ENCODE peak calls at places on chromosomes 3 and 15, in eight cellular contexts. M, C, R, A, X, N, P and L are unnamed samples.

GRCh38 chr15:74906193-74906449 is 530 bp downstream of the FAM219B start:
- DNase-seq in C (peak; percentile 15), N (no peak), P (no peak), R (peak; percentile 65), M (peak; percentile 56), X (no peak), A (no peak), L (peak; percentile 40)

GRCh38 chr3:57967590-57967989 is 40.6 kb upstream of the FLNB start:
- DNase-seq in C (no peak), P (no peak), N (no peak), X (peak; percentile 7), R (no peak), M (no peak), A (no peak), L (no peak)

GRCh38 chr3:196639517-196640500 is at the start of gene NRROS:
- DNase-seq in P (peak; percentile 84), A (peak; percentile 37), M (peak; percentile 23), C (peak; percentile 61), N (no peak), X (peak; percentile 88), R (peak; percentile 79), L (peak; percentile 75)

GRCh38 chr15:71329509-71330260 is 214.4 kb downstream of the THSD4 start:
- DNase-seq in A (peak; percentile 11), N (no peak), M (no peak), X (no peak), P (peak; percentile 52), C (no peak), R (no peak), L (no peak)

GRCh38 chr3:58685641-58686040 is 19.1 kb upstream of the FAM3D start:
- DNase-seq in X (no peak), M (no peak), N (no peak), P (no peak), A (no peak), C (no peak), R (no peak), L (no peak)

GRCh38 chr3:19139863-19140262 is 8.4 kb upstream of the KCNH8 start:
- DNase-seq in M (no peak), R (no peak), P (no peak), C (no peak), X (no peak), N (no peak), A (no peak), L (no peak)

GRCh38 chr3:35789039-35789438 is 149.7 kb downstream of the ARPP21 start:
- DNase-seq in A (no peak), C (no peak), N (no peak), P (no peak), M (no peak), R (no peak), X (no peak), L (no peak)

GRCh38 chr15:84949043-84949442 is 32.6 kb upstream of the PDE8A start:
- DNase-seq in M (no peak), A (no peak), R (no peak), N (no peak), C (no peak), X (no peak), P (no peak), L (no peak)

GRCh38 chr3:72143970-72144717 is 359.2 kb upstream of the PROK2 start:
- DNase-seq in X (no peak), P (no peak), N (no peak), R (no peak), A (no peak), C (no peak), M (no peak), L (no peak)

GRCh38 chr3:33364531-33365128 is 75.6 kb downstream of the UBP1 start:
- DNase-seq in R (no peak), M (no peak), C (no peak), X (no peak), P (peak; percentile 38), N (no peak), A (no peak), L (no peak)

GRCh38 chr3:81554805-81555204 is 206.6 kb downstream of the GBE1 start:
- DNase-seq in M (no peak), A (no peak), X (no peak), R (no peak), N (no peak), C (no peak), P (peak; percentile 7), L (no peak)

GRCh38 chr15:97977734-97978133 is 17.2 kb downstream of the ARRDC4 start:
- DNase-seq in R (no peak), P (peak; percentile 14), N (peak; percentile 25), X (no peak), A (no peak), M (no peak), C (no peak), L (no peak)

GRCh38 chr15:67745059-67745993 is 80.0 kb upstream of the SKOR1 start:
- DNase-seq in A (no peak), R (no peak), P (no peak), X (no peak), C (no peak), N (no peak), M (no peak), L (no peak)

GRCh38 chr15:46091860-46092450 is 457.1 kb downstream of the SQOR start:
- DNase-seq in C (no peak), X (peak; percentile 46), P (peak; percentile 73), A (peak; percentile 51), N (peak; percentile 26), R (no peak), M (no peak), L (peak; percentile 24)

GRCh38 chr3:98563661-98564281 is 29.6 kb downstream of the CPOX start:
- DNase-seq in X (no peak), R (no peak), N (no peak), P (no peak), C (no peak), A (no peak), M (no peak), L (no peak)

GRCh38 chr3:183330881-183331280 is 77.8 kb downstream of the B3GNT5 start:
- DNase-seq in A (no peak), C (no peak), X (no peak), M (no peak), P (peak; percentile 55), N (no peak), R (no peak), L (no peak)

GRCh38 chr15:88476635-88477038 is 9.1 kb downstream of the MRPS11 start:
- DNase-seq in X (no peak), R (no peak), A (peak; percentile 48), M (peak; percentile 26), C (no peak), P (peak; percentile 79), N (no peak), L (peak; percentile 53)

GRCh38 chr3:42376397-42376798 is 34.0 kb downstream of the LYZL4 start:
- DNase-seq in A (peak; percentile 70), C (peak; percentile 21), R (peak; percentile 68), N (no peak), M (no peak), P (no peak), X (peak; percentile 70), L (no peak)

GRCh38 chr3:30598663-30599545 is 7.5 kb upstream of the TGFBR2 start:
- DNase-seq in M (no peak), A (no peak), P (no peak), X (no peak), R (no peak), C (no peak), N (no peak), L (no peak)

GRCh38 chr3:44950273-44950672 is 25.7 kb downstream of the ZDHHC3 start:
- DNase-seq in X (no peak), A (no peak), C (no peak), M (no peak), R (no peak), N (no peak), P (no peak), L (no peak)

GRCh38 chr3:125212096-125212508 is 446 bp downstream of the SLC12A8 start:
- DNase-seq in P (peak; percentile 76), M (no peak), N (no peak), R (no peak), A (peak; percentile 31), X (no peak), C (no peak), L (peak; percentile 57)

GRCh38 chr3:114941626-114942309 is 205.3 kb downstream of the ZBTB20 start:
- DNase-seq in X (no peak), N (no peak), R (no peak), M (no peak), A (no peak), C (no peak), P (no peak), L (no peak)

GRCh38 chr3:44359146-44359751 is 20.7 kb downstream of the TCAIM start:
- DNase-seq in M (no peak), R (no peak), P (peak; percentile 88), A (no peak), N (no peak), X (no peak), C (no peak), L (peak; percentile 65)

GRCh38 chr3:186380622-186381380 is 18.8 kb upstream of the DGKG start:
- DNase-seq in C (no peak), N (no peak), X (no peak), M (no peak), R (no peak), A (no peak), P (no peak), L (no peak)

GRCh38 chr15:29136815-29137214 is 132.8 kb downstream of the NSMCE3 start:
- DNase-seq in M (no peak), P (no peak), A (no peak), X (no peak), C (no peak), N (no peak), R (no peak), L (no peak)

GRCh38 chr3:87501076-87501475 is 224.7 kb upstream of the POU1F1 start:
- DNase-seq in P (no peak), A (no peak), X (no peak), R (no peak), N (no peak), C (no peak), M (no peak), L (no peak)

GRCh38 chr3:140056047-140056446 is 121.1 kb downstream of the CLSTN2 start:
- DNase-seq in R (no peak), C (no peak), P (no peak), M (no peak), A (no peak), N (no peak), X (no peak), L (no peak)

GRCh38 chr15:68821190-68821897 is 649 bp upstream of the ANP32A start:
- DNase-seq in M (no peak), N (no peak), A (no peak), X (peak; percentile 77), C (no peak), P (no peak), R (no peak), L (no peak)

GRCh38 chr3:69012111-69012835 is 1.2 kb downstream of the EOGT start:
- DNase-seq in N (no peak), M (no peak), R (peak; percentile 66), A (no peak), X (peak; percentile 78), P (peak; percentile 71), C (no peak), L (peak; percentile 3)

GRCh38 chr15:57198654-57199241 is 177.6 kb upstream of the CGNL1 start:
- DNase-seq in C (no peak), N (peak; percentile 76), M (no peak), A (no peak), X (no peak), P (peak; percentile 69), R (no peak), L (no peak)

GRCh38 chr3:49880581-49881328 is 11.0 kb upstream of the CAMKV start:
- DNase-seq in R (no peak), C (no peak), A (no peak), X (peak; percentile 39), M (no peak), P (peak; percentile 46), N (no peak), L (no peak)

GRCh38 chr3:23671901-23672589 is 133.7 kb upstream of the UBE2E1 start:
- DNase-seq in M (no peak), A (peak; percentile 45), N (no peak), C (no peak), X (peak; percentile 70), P (no peak), R (no peak), L (peak; percentile 25)

GRCh38 chr15:60172147-60172546 is 168.0 kb downstream of the FOXB1 start:
- DNase-seq in A (no peak), R (no peak), C (no peak), M (no peak), X (no peak), N (no peak), P (no peak), L (no peak)